ENCODE peak calls at places on chromosomes 13 and 19, in six cellular contexts. W, C, L, B, Z and T are unnamed samples. For H4K20me1, the result is how much of the 10 kb centered on the place peaks cover.

GRCh38 chr13:111642156-111642767 is 321.8 kb downstream of the TEX29 start:
- DNase-seq in W (no peak), Z (no peak), B (no peak), C (no peak), L (no peak), T (no peak)

GRCh38 chr19:43691755-43692154 is 21.8 kb upstream of the PLAUR start:
- DNase-seq in W (no peak), B (no peak), C (peak), L (no peak), Z (no peak), T (no peak)

GRCh38 chr19:30685601-30686000 is 313.4 kb downstream of the ZNF536 start:
- DNase-seq in W (no peak), L (no peak), B (no peak), C (no peak), Z (no peak), T (no peak)

GRCh38 chr19:49390978-49391304 is 2.9 kb downstream of the KASH5 start:
- DNase-seq in W (no peak), Z (peak), B (no peak), L (no peak), C (peak), T (no peak)

GRCh38 chr19:1065606-1066109 is 1.3 kb upstream of the ARHGAP45 start:
- DNase-seq in L (no peak), B (peak), Z (no peak), C (no peak), W (peak), T (no peak)

GRCh38 chr19:5231857-5232503 is 108.6 kb downstream of the PTPRS start:
- DNase-seq in L (peak), Z (no peak), C (no peak), W (no peak), B (no peak), T (no peak)

GRCh38 chr19:38653028-38653571 is 5.7 kb downstream of the ACTN4 start:
- DNase-seq in B (no peak), C (no peak), W (peak), L (peak), Z (peak), T (no peak)

GRCh38 chr19:8363803-8364771 is at the start of gene ANGPTL4:
- DNase-seq in C (no peak), W (peak), Z (peak), B (peak), L (peak), T (no peak)

GRCh38 chr19:48858984-48859710 is 9.3 kb downstream of the PLEKHA4 start:
- DNase-seq in L (no peak), B (no peak), C (peak), W (no peak), Z (peak), T (no peak)

GRCh38 chr13:70366720-70367119 is 258.5 kb upstream of the KLHL1 start:
- DNase-seq in L (no peak), W (no peak), Z (no peak), B (no peak), C (no peak), T (no peak)

GRCh38 chr13:112181336-112182051 is 114.5 kb downstream of the SOX1 start:
- DNase-seq in L (no peak), C (no peak), B (no peak), Z (no peak), W (no peak), T (no peak)

GRCh38 chr13:76336889-76337844 is 549.0 kb downstream of the KCTD12 start:
- DNase-seq in B (no peak), Z (no peak), W (no peak), L (no peak), C (no peak), T (no peak)

GRCh38 chr19:33459691-33460090 is 61.9 kb downstream of the PEPD start:
- DNase-seq in C (no peak), W (no peak), B (no peak), Z (peak), L (no peak), T (no peak)

GRCh38 chr13:101681834-101682233 is 229.4 kb downstream of the ITGBL1 start:
- DNase-seq in Z (no peak), W (no peak), L (peak), B (peak), C (no peak), T (no peak)

DNA sequence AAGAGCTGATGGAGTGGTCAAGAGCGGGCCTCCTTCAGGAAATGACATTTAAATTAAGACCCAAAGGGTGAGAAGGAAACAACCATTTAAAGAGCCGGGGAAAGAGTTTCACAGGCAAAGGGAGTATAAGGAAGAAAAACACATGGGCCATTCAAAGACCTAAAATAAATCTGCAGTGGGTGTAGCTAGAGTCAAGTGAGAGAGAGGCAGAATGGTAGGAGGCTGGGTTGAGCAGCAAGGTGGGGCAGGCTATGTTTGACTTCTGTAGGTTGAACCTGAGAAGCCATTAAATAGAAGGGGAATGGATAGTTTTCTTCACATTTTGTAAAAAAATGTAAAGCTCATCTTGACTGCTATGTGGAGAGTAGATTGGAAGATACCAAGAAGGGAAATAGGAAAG is 183.8 kb downstream of the LACC1 start:
- DNase-seq in L (no peak), W (no peak), Z (no peak), B (no peak), C (no peak), T (no peak)
- H3K4me2 ChIP-seq in L (no peak), W (no peak), Z (no peak), B (no peak), C (no peak), T (no peak)

DNA sequence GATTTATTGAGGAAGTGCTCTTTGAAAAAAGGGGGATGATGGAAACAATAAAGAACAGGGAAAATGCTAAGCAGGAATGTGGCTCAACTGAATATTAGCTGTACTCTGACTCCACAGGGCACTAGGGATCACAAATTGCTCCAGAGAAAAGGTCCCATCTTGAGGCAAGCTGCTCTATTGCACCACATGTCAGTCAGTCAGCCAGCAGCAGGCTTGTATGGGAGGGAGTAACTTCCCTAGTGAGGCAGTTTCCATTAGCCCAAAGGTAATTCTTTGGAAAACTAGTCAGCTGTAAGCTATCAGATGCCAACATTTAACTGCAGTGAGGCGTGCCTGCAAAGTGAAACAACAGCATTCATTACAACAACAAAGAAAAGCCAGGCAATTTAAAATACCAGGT is 73.3 kb upstream of the FNDC3A start:
- DNase-seq in Z (no peak), B (peak), C (no peak), L (peak), W (peak), T (no peak)
- H4K20me1 ChIP-seq in Z (under half), B (under half), C (under half), L (under half), W (under half), T (under half)

GRCh38 chr13:48682452-48682851 is 28.7 kb downstream of the CYSLTR2 start:
- DNase-seq in C (no peak), W (no peak), Z (no peak), L (no peak), B (no peak), T (no peak)

GRCh38 chr13:48680756-48681392 is 27.1 kb downstream of the CYSLTR2 start:
- DNase-seq in W (no peak), C (no peak), B (no peak), Z (peak), L (no peak), T (no peak)

GRCh38 chr13:48678316-48678715 is 24.6 kb downstream of the CYSLTR2 start:
- DNase-seq in L (no peak), W (no peak), B (no peak), C (no peak), Z (no peak), T (no peak)

GRCh38 chr13:48675247-48675646 is 21.5 kb downstream of the CYSLTR2 start:
- DNase-seq in B (no peak), Z (no peak), C (no peak), W (no peak), L (no peak), T (no peak)

DNA sequence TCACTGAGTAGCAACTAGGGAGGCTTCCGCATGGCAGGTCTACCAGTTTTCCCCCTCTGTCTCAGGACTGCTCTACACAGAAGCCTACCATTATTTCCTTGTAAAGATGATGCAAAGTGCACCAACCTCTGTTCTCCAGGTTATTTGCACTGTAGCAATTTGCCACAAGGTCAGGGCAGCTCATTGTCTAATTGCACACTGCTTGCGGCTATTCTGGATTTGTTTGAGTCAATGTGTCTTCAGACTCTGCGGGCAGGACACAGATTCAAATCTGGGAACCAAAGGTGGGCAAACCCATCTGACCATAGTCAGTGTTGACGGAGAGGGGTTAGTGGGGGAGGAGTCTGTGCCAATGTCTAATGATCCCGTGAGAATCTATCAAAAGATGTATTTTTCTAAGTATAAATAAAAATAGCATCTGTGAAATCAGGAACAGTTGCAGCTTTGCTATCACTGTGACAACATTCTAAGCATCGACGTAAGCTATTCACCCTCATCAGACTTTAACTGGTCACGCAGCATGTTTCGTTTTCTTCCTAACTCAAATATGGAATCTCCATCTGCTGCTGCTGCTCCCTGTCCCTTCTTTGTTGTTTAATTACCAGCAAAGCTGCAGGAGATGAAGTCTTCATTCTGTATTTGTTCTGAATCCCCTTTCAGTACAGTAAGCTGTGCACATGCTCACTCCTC is 26.4 kb downstream of the CYSLTR2 start:
- DNase-seq in Z (no peak), C (no peak), B (no peak), W (no peak), L (no peak), T (no peak)
- H3K4me2 ChIP-seq in Z (no peak), C (no peak), B (no peak), W (no peak), L (no peak), T (no peak)

GRCh38 chr19:14560776-14561108 is 11.1 kb downstream of the NDUFB7 start:
- DNase-seq in B (no peak), L (no peak), C (no peak), W (no peak), Z (peak), T (no peak)
- H4K20me1 ChIP-seq in B (under half), L (under half), C (under half), W (under half), Z (under half), T (under half)

DNA sequence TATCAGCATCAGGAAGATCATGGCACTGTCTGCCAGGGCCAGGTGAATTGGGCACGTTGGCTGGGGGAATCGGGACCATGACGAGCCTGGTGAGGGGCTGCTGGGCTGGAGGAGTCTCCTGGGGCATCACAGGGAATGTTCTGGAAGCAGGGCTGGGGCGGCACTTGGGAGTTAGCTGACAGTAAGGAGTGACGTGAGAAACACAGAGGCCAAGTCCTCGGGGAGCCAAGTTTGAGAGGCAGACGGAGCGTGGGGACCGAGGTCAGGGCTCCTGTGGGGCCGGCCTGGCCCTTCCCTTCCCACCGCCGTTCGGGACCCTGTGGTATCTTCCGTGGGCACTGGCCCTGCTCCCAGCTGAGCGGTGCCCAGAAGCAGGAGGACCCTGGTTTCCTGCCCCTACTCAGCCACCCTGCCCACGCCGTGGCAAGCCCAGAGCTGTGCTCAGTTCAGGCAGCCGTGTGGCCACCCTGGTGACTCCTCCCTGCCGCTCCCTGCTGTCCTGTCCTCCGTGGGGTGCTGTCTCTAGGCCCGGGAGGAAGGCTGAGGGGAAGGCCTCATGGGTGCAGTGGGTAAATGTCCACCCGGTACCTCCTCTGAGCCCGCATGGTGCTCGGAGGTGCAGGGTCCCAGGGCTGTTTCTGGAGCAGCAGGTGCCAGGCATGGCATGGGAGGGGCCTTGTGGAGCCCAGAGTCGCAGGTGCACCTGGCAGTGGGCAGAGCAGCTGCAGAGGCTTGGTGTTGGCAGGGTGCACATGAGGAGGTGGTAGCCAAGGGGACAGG is 25.2 kb downstream of the CRTC1 start:
- DNase-seq in Z (peak), W (no peak), C (no peak), L (no peak), B (no peak), T (no peak)
- H3K4me2 ChIP-seq in Z (no peak), W (no peak), C (no peak), L (no peak), B (no peak), T (no peak)

GRCh38 chr13:26529441-26529840 is 28.0 kb upstream of the WASF3 start:
- DNase-seq in L (peak), B (peak), Z (no peak), W (peak), C (peak), T (peak)
- H4K20me1 ChIP-seq in L (under half), B (under half), Z (under half), W (under half), C (under half), T (under half)

GRCh38 chr19:41531438-41532311 is 44.3 kb upstream of the CEACAM21 start:
- DNase-seq in B (no peak), C (peak), L (peak), W (peak), Z (peak), T (no peak)

GRCh38 chr19:41532526-41532925 is 43.4 kb upstream of the CEACAM21 start:
- DNase-seq in B (no peak), L (no peak), W (no peak), Z (no peak), C (no peak), T (no peak)

GRCh38 chr19:41530761-41531301 is 45.1 kb upstream of the CEACAM21 start:
- DNase-seq in W (no peak), C (no peak), B (no peak), Z (no peak), L (no peak), T (no peak)

GRCh38 chr19:41535029-41535622 is 40.8 kb upstream of the CEACAM21 start:
- DNase-seq in B (no peak), C (peak), Z (no peak), W (peak), L (no peak), T (peak)

DNA sequence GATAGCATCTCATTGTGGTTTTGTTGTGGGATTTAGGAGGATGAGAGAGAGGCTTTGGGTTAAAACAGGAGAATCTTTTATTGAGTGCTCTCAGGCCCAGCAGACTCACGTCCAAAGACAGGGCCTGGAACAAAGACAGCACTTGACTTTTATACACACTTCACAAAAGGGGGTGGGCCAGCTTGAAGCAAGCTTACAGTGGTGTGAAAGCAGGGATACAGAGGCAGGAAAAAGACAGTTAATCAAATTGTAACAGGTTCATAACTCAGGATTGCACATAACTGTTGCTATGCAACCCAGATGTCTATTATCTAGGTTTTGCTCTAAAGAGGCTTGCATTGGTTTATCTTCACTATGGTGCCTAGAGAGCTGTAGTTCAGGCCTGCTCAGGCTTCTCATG is 42.3 kb upstream of the CEACAM21 start:
- DNase-seq in L (no peak), Z (peak), B (no peak), W (no peak), C (no peak), T (no peak)
- H3K4me2 ChIP-seq in L (no peak), Z (no peak), B (no peak), W (no peak), C (peak), T (peak)

GRCh38 chr13:19742651-19743050 is 40.1 kb downstream of the PSPC1 start:
- DNase-seq in Z (no peak), L (no peak), C (no peak), B (no peak), W (no peak), T (no peak)
- H4K20me1 ChIP-seq in Z (under half), L (under half), C (under half), B (under half), W (under half), T (under half)

GRCh38 chr19:2970201-2970838 is 7.0 kb upstream of the TLE6 start:
- DNase-seq in C (no peak), L (peak), Z (no peak), B (no peak), W (no peak), T (no peak)

GRCh38 chr19:2969104-2969504 is 8.3 kb upstream of the TLE6 start:
- DNase-seq in B (no peak), C (peak), W (no peak), Z (peak), L (peak), T (no peak)

GRCh38 chr19:2963122-2963521 is 14.2 kb upstream of the TLE6 start:
- DNase-seq in L (no peak), Z (no peak), W (no peak), B (no peak), C (no peak), T (no peak)

GRCh38 chr19:2964874-2965273 is 12.5 kb upstream of the TLE6 start:
- DNase-seq in B (no peak), C (no peak), L (no peak), W (no peak), Z (no peak), T (no peak)

DNA sequence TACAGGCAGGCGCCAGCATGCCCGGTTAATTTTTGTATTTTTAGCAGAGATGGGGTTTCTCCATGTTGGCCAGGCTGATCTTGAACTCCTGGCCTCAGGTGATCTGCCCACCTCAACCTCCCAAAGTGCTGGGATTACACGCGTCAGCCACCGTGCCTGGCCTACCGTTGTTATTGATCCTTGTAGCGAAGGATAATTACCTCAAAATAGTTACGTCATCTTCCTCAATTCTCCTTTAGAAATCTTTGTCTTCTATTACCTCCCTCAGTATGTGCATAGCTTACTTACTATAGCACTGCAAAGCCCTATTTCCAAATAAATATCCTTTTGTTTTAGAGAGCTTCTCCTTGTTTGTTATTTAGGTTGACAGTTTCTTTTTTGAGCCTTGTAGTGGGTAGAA is 9.4 kb upstream of the TLE6 start:
- DNase-seq in W (no peak), C (no peak), Z (no peak), B (no peak), L (no peak), T (no peak)
- H3K4me2 ChIP-seq in W (no peak), C (peak), Z (no peak), B (no peak), L (no peak), T (no peak)